ENCODE peak calls at places on chromosome 18, in four cellular contexts. B is lung, I is mesenchymal stem cell, Z is cardiac muscle cell. F is an unnamed sample.

GRCh38 chr18:43029414-43029813 is 86.1 kb downstream of the RIT2 start:
- DNase-seq in Z (no peak), I (no peak), B (no peak), F (no peak)

GRCh38 chr18:5238371-5238758 is 41.3 kb upstream of the AKAIN1 start:
- DNase-seq in B (peak; percentile 36), Z (peak; percentile 61), I (peak; percentile 71), F (peak; percentile 69)

GRCh38 chr18:57194622-57195021 is 47.7 kb downstream of the BOD1L2 start:
- DNase-seq in Z (no peak), B (no peak), I (no peak), F (no peak)

GRCh38 chr18:22709288-22710060 is 223.7 kb upstream of the RBBP8 start:
- DNase-seq in I (peak; percentile 65), Z (no peak), B (no peak), F (peak; percentile 22)

GRCh38 chr18:8800041-8800441 is 94.7 kb downstream of the MTCL1 start:
- DNase-seq in I (no peak), B (no peak), Z (no peak), F (no peak)

GRCh38 chr18:2139676-2140075 is 431.6 kb downstream of the METTL4 start:
- DNase-seq in B (no peak), I (peak; percentile 23), Z (no peak), F (peak; percentile 72)

GRCh38 chr18:33596178-33596854 is 18.3 kb downstream of the ASXL3 start:
- DNase-seq in Z (no peak), B (no peak), I (no peak), F (peak; percentile 65)

GRCh38 chr18:44682181-44682870 is 1.6 kb downstream of the SETBP1 start:
- DNase-seq in I (no peak), Z (peak; percentile 38), B (no peak), F (peak; percentile 46)

GRCh38 chr18:8797206-8797605 is 91.8 kb downstream of the MTCL1 start:
- DNase-seq in Z (no peak), I (peak; percentile 52), B (no peak), F (peak; percentile 46)

GRCh38 chr18:55634545-55634944 is 46.6 kb upstream of the TCF4 start:
- DNase-seq in B (no peak), I (peak; percentile 73), Z (no peak), F (peak; percentile 59)

DNA sequence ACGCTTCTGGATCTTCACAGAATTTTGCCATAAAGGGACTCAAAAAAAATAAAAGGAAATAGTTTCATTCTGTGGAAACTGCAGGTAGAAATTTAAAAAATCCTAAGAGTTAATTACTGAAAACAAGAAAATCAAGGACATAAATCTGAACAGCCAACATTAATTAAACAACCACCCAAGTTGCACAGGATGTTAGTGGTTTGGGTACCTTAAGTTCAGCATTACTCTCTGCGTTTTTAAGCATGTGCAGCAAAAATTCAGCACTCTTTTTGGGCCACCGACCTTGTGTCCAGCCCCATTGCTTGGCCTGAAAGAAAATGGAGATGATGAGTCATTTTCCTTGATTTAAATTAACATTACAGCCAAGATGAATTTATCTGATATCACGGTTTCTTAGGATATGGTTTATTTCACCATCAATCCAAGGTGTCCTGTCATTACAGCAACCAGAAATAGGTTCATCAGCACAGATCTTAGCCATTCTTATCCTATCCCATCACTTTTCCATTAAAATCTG is 3.3 kb upstream of the C18orf32 start:
- DNase-seq in B (no peak), Z (no peak), I (peak; percentile 7), F (no peak)
- H3K4me1 ChIP-seq in B (peaks cover 23% of the 10 kb centered on the region), Z (peaks cover 17% of the 10 kb centered on the region), I (peaks cover 9% of the 10 kb centered on the region), F (peaks cover 41% of the 10 kb centered on the region)

GRCh38 chr18:80046011-80046410 is 11.8 kb downstream of the RBFA start:
- DNase-seq in I (no peak), Z (no peak), B (no peak), F (no peak)
- H3K36me3 ChIP-seq in I (peaks cover 84% of the 10 kb centered on the region), Z (peaks cover 4% of the 10 kb centered on the region), B (peaks cover 28% of the 10 kb centered on the region), F (peaks cover 54% of the 10 kb centered on the region)

GRCh38 chr18:72543362-72544055 is 633 bp downstream of the CBLN2 start:
- DNase-seq in Z (peak; percentile 42), I (no peak), B (no peak), F (peak; percentile 10)
- H3K4me3 ChIP-seq in Z (peak overlapping the region; percentile 42), I (peak overlapping the region; percentile 43), B (no peak overlapping the region), F (peak overlapping the region; percentile 59)

GRCh38 chr18:63189041-63189440 is 130.5 kb downstream of the BCL2 start:
- DNase-seq in I (no peak), B (no peak), Z (no peak), F (no peak)
- H3K4me1 ChIP-seq in I (no peaks in the 10 kb centered on the region), B (peaks cover 14% of the 10 kb centered on the region), Z (peaks cover 36% of the 10 kb centered on the region), F (no peaks in the 10 kb centered on the region)

GRCh38 chr18:58604301-58604700 is 24.6 kb downstream of the ALPK2 start:
- DNase-seq in I (no peak), Z (no peak), B (no peak), F (no peak)

GRCh38 chr18:58603365-58604067 is 25.4 kb downstream of the ALPK2 start:
- DNase-seq in Z (peak; percentile 55), I (peak; percentile 67), B (no peak), F (peak; percentile 55)

GRCh38 chr18:58599106-58599505 is 29.8 kb downstream of the ALPK2 start:
- DNase-seq in B (no peak), I (peak; percentile 26), Z (no peak), F (no peak)

GRCh38 chr18:58605027-58606020 is 23.6 kb downstream of the ALPK2 start:
- DNase-seq in Z (no peak), B (no peak), I (peak; percentile 84), F (peak; percentile 48)

GRCh38 chr18:58601468-58602266 is 27.2 kb downstream of the ALPK2 start:
- DNase-seq in B (no peak), I (no peak), Z (no peak), F (no peak)
- H3K36me3 ChIP-seq in B (no peaks in the 10 kb centered on the region), I (no peaks in the 10 kb centered on the region), Z (peaks cover 79% of the 10 kb centered on the region), F (no peaks in the 10 kb centered on the region)

GRCh38 chr18:35497334-35498197 is at the start of gene INO80C:
- DNase-seq in B (peak; percentile 91), I (peak; percentile 97), Z (peak; percentile 96), F (peak; percentile 98)

GRCh38 chr18:35500113-35500512 is 2.4 kb upstream of the INO80C start:
- DNase-seq in I (no peak), Z (no peak), B (no peak), F (no peak)

GRCh38 chr18:35494281-35494825 is 3.4 kb downstream of the INO80C start:
- DNase-seq in Z (no peak), I (no peak), B (no peak), F (no peak)

GRCh38 chr18:35495821-35496368 is 1.9 kb downstream of the INO80C start:
- DNase-seq in B (no peak), Z (no peak), I (peak; percentile 62), F (peak; percentile 19)

GRCh38 chr18:35497006-35497333 is 790 bp downstream of the INO80C start:
- DNase-seq in Z (peak; percentile 17), B (no peak), I (peak; percentile 74), F (peak; percentile 64)
- H3K4me3 ChIP-seq in Z (peak overlapping the region; percentile 74), B (peak overlapping the region; percentile 83), I (peak overlapping the region; percentile 78), F (peak overlapping the region; percentile 87)

GRCh38 chr18:23970161-23971153 is 44.1 kb upstream of the TTC39C start:
- DNase-seq in B (no peak), Z (no peak), I (no peak), F (no peak)
- H3K4me1 ChIP-seq in B (no peaks in the 10 kb centered on the region), Z (no peaks in the 10 kb centered on the region), I (no peaks in the 10 kb centered on the region), F (no peaks in the 10 kb centered on the region)

F was measured in adipocyte.